ENCODE peak calls at places on chromosome 15, in ten cellular contexts. K, R, A, U, G, X, V, O, E and Z are unnamed samples.

GRCh38 chr15:71301958-71302621 is 186.8 kb downstream of the THSD4 start:
- DNase-seq in A (no peak), X (no peak), K (peak), O (no peak), U (no peak), V (no peak), R (no peak), G (no peak), E (no peak), Z (no peak)

GRCh38 chr15:100731259-100732156 is 129.1 kb downstream of the ASB7 start:
- DNase-seq in U (no peak), G (no peak), X (no peak), K (no peak), A (no peak), E (peak), V (no peak), R (no peak), O (no peak), Z (no peak)

GRCh38 chr15:42313463-42313862 is 40.2 kb upstream of the TMEM87A start:
- DNase-seq in O (peak), E (no peak), R (no peak), X (no peak), A (no peak), U (no peak), G (no peak), V (no peak), K (no peak), Z (no peak)

GRCh38 chr15:36831125-36831914 is 251.9 kb downstream of the CDIN1 start:
- DNase-seq in R (no peak), G (no peak), A (peak), U (peak), X (no peak), V (peak), O (no peak), K (peak), E (peak), Z (no peak)

GRCh38 chr15:86349565-86349964 is 269.9 kb downstream of the AGBL1 start:
- DNase-seq in X (no peak), K (no peak), G (no peak), V (no peak), O (no peak), E (no peak), R (no peak), A (no peak), U (no peak), Z (no peak)

GRCh38 chr15:80825361-80826030 is 46.3 kb downstream of the CEMIP start:
- DNase-seq in U (peak), G (no peak), V (no peak), X (no peak), K (no peak), R (no peak), E (no peak), A (peak), O (no peak), Z (no peak)

GRCh38 chr15:55993804-55994539 is 560 bp upstream of the NEDD4 start:
- DNase-seq in R (peak), A (no peak), E (peak), O (no peak), U (no peak), G (peak), K (peak), X (no peak), V (peak), Z (peak)

GRCh38 chr15:70487380-70487725 is 276.0 kb downstream of the UACA start:
- DNase-seq in X (no peak), O (no peak), E (no peak), G (no peak), U (no peak), A (no peak), K (no peak), V (no peak), R (no peak), Z (no peak)

GRCh38 chr15:66472176-66472999 is 25.2 kb downstream of the SNAPC5 start:
- DNase-seq in K (no peak), O (no peak), G (no peak), X (no peak), A (peak), U (peak), E (peak), V (peak), R (no peak), Z (no peak)

GRCh38 chr15:88663216-88663615 is 24.4 kb downstream of the ISG20 start:
- DNase-seq in R (no peak), V (no peak), A (no peak), K (peak), U (no peak), E (no peak), X (no peak), G (no peak), O (no peak), Z (no peak)

GRCh38 chr15:86611392-86612040 is 531.8 kb downstream of the AGBL1 start:
- DNase-seq in E (peak), K (peak), G (peak), O (no peak), R (no peak), X (no peak), V (no peak), A (no peak), U (no peak), Z (no peak)

GRCh38 chr15:89385596-89386242 is 51.1 kb upstream of the POLG start:
- DNase-seq in O (no peak), X (no peak), U (no peak), V (no peak), K (peak), E (no peak), R (no peak), G (no peak), A (no peak), Z (no peak)

GRCh38 chr15:52857471-52857870 is 67.3 kb upstream of the ONECUT1 start:
- DNase-seq in X (no peak), R (no peak), V (no peak), G (no peak), A (no peak), E (no peak), O (no peak), U (no peak), K (no peak), Z (no peak)

GRCh38 chr15:69015591-69015990 is 1.1 kb downstream of the NOX5 start:
- DNase-seq in O (no peak), U (no peak), V (no peak), E (no peak), A (no peak), R (no peak), G (no peak), K (no peak), X (no peak), Z (no peak)

GRCh38 chr15:78996876-78997275 is 52.0 kb upstream of the CTSH start:
- DNase-seq in V (no peak), A (no peak), X (no peak), G (no peak), U (no peak), R (no peak), O (no peak), K (no peak), E (peak), Z (no peak)

GRCh38 chr15:29102911-29103824 is 166.5 kb downstream of the NSMCE3 start:
- DNase-seq in X (no peak), G (no peak), V (no peak), U (peak), E (no peak), A (peak), R (no peak), O (no peak), K (no peak), Z (no peak)

GRCh38 chr15:89792106-89792805 is 16.1 kb downstream of the MESP2 start:
- DNase-seq in A (no peak), V (no peak), O (no peak), X (no peak), U (no peak), G (no peak), K (no peak), E (no peak), R (no peak), Z (no peak)

GRCh38 chr15:35912196-35912595 is 366.2 kb upstream of the DPH6 start:
- DNase-seq in R (no peak), O (no peak), A (no peak), G (no peak), V (no peak), E (no peak), U (no peak), X (no peak), K (no peak), Z (no peak)

GRCh38 chr15:33735637-33736247 is 232.6 kb upstream of the CHRM5 start:
- DNase-seq in R (peak), V (peak), U (peak), A (no peak), K (no peak), E (peak), O (peak), G (no peak), X (no peak), Z (no peak)